ENCODE peak calls at places on chromosomes 4 and X, in seven cellular contexts. T is IMR-90, I is H9, E is mesendoderm, N is H1, O is trophoblast cell, Q is mesenchymal stem cell. L is an unnamed sample.

GRCh38 chr4:1685604-1686150 is 1.6 kb upstream of the FAM53A start:
- DNase-seq in T (no peak), I (no peak), E (no peak), N (no peak), O (no peak), Q (no peak), L (no peak)

GRCh38 chrX:27910412-27910811 is 70.8 kb downstream of the DCAF8L1 start:
- DNase-seq in T (no peak), I (no peak), E (no peak), N (no peak), O (no peak), Q (no peak), L (no peak)

GRCh38 chr4:187268940-187269339 is 545.3 kb upstream of the FAT1 start:
- DNase-seq in T (peak; percentile 85), I (no peak), E (no peak), N (no peak), O (no peak), Q (peak; percentile 96), L (no peak)

GRCh38 chr4:102663073-102663472 is 97.7 kb downstream of the MANBA start:
- DNase-seq in T (peak; percentile 80), I (no peak), E (no peak), N (no peak), O (no peak), Q (peak; percentile 83), L (no peak)

GRCh38 chr4:40185830-40186664 is 10.8 kb upstream of the RHOH start:
- DNase-seq in T (peak; percentile 22), I (no peak), E (no peak), N (no peak), O (no peak), Q (no peak), L (no peak)

GRCh38 chrX:130084651-130085237 is 25.6 kb downstream of the ELF4 start:
- DNase-seq in T (no peak), I (no peak), E (no peak), N (no peak), O (no peak), Q (no peak), L (no peak)

GRCh38 chr4:76459291-76459723 is 24.3 kb downstream of the SHROOM3 start:
- DNase-seq in T (peak; percentile 22), I (peak; percentile 80), E (peak; percentile 99), N (peak; percentile 88), O (peak; percentile 73), Q (peak; percentile 71), L (peak; percentile 97)

GRCh38 chr4:143403551-143403816 is 66.8 kb downstream of the GAB1 start:
- DNase-seq in T (no peak), I (no peak), E (no peak), N (no peak), O (no peak), Q (no peak), L (no peak)

GRCh38 chr4:81030617-81031388 is at the start of gene BMP3:
- DNase-seq in T (peak; percentile 18), I (peak; percentile 38), E (peak; percentile 31), N (no peak), O (no peak), Q (peak; percentile 14), L (peak; percentile 43)

GRCh38 chrX:38804481-38805293 is 3.4 kb downstream of the MID1IP1 start:
- DNase-seq in T (no peak), I (no peak), E (peak; percentile 44), N (no peak), O (peak; percentile 36), Q (peak; percentile 34), L (peak; percentile 15)

GRCh38 chrX:68358679-68359078 is 74.6 kb downstream of the OPHN1 start:
- DNase-seq in T (no peak), I (no peak), E (no peak), N (no peak), O (no peak), Q (no peak), L (no peak)

GRCh38 chrX:99752776-99753175 is 657.3 kb downstream of the PCDH19 start:
- DNase-seq in T (no peak), I (no peak), E (peak; percentile 9), N (no peak), O (no peak), Q (no peak), L (no peak)
- H2BK5ac ChIP-seq in T (no peak overlapping the region), I (no peak overlapping the region), E (no peak overlapping the region), N (no peak overlapping the region), O (no peak overlapping the region), Q (no peak overlapping the region), L (no peak overlapping the region)

GRCh38 chr4:185794637-185795036 is 17.4 kb downstream of the SORBS2 start:
- DNase-seq in T (no peak), I (no peak), E (no peak), N (no peak), O (no peak), Q (no peak), L (no peak)
- H2BK5ac ChIP-seq in T (no peak overlapping the region), I (no peak overlapping the region), E (no peak overlapping the region), N (no peak overlapping the region), O (no peak overlapping the region), Q (no peak overlapping the region), L (no peak overlapping the region)

GRCh38 chr4:98659741-98660507 is 1.5 kb upstream of the TSPAN5 start:
- DNase-seq in T (peak; percentile 58), I (no peak), E (no peak), N (no peak), O (no peak), Q (peak; percentile 82), L (no peak)

GRCh38 chr4:98661356-98662054 is 3.1 kb upstream of the TSPAN5 start:
- DNase-seq in T (peak; percentile 58), I (no peak), E (peak; percentile 44), N (no peak), O (no peak), Q (peak; percentile 14), L (peak; percentile 33)

GRCh38 chr4:98658287-98659105 is at the start of gene TSPAN5:
- DNase-seq in T (peak; percentile 67), I (peak; percentile 84), E (peak; percentile 84), N (no peak), O (peak; percentile 57), Q (peak; percentile 81), L (peak; percentile 85)

GRCh38 chr4:98657531-98658286 is 702 bp downstream of the TSPAN5 start:
- DNase-seq in T (peak; percentile 69), I (peak; percentile 68), E (peak; percentile 54), N (no peak), O (no peak), Q (peak; percentile 81), L (peak; percentile 37)

DNA sequence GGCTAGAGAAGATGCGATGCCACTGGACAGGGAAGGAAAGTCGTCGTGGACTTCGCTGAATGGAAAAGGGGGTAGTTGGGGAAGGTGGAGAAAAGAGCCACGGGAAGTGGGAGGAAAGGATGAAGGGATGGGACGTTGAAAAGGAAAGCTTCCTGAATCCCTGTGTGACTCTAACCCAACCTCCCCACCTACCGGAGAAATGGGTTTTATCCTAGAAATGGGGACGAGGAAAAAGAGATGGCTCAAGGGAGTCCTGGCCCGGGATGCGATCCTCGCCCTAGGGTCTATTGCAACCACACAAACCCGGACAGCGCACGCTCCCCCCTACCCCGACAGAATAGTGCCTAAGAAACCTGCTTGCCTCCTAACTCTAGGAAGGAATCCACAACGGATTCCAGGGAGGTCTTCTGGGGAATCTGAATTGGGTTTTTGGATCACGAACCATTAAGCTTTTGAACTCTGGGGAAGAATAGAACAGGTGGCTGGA is 738 bp upstream of the TSPAN5 start:
- DNase-seq in T (peak; percentile 57), I (peak; percentile 49), E (peak; percentile 76), N (no peak), O (no peak), Q (peak; percentile 66), L (no peak)
- H2BK5ac ChIP-seq in T (peak overlapping the region; percentile 81), I (no peak overlapping the region), E (no peak overlapping the region), N (peak overlapping the region; percentile 20), O (no peak overlapping the region), Q (no peak overlapping the region), L (no peak overlapping the region)

GRCh38 chr4:99927566-99927965 is 18.9 kb downstream of the DNAJB14 start:
- DNase-seq in T (no peak), I (no peak), E (no peak), N (no peak), O (no peak), Q (no peak), L (no peak)
- H2BK5ac ChIP-seq in T (no peak overlapping the region), I (no peak overlapping the region), E (no peak overlapping the region), N (no peak overlapping the region), O (no peak overlapping the region), Q (no peak overlapping the region), L (no peak overlapping the region)

GRCh38 chrX:42772874-42773273 is 5.1 kb downstream of the PPP1R2C start:
- DNase-seq in T (no peak), I (no peak), E (no peak), N (no peak), O (no peak), Q (no peak), L (no peak)
- H2BK5ac ChIP-seq in T (no peak overlapping the region), I (no peak overlapping the region), E (no peak overlapping the region), N (no peak overlapping the region), O (no peak overlapping the region), Q (no peak overlapping the region), L (no peak overlapping the region)

GRCh38 chrX:50594788-50595187 is 124.2 kb upstream of the DGKK start:
- DNase-seq in T (no peak), I (peak; percentile 76), E (peak; percentile 90), N (peak; percentile 57), O (no peak), Q (no peak), L (no peak)
- H2BK5ac ChIP-seq in T (no peak overlapping the region), I (peak overlapping the region; percentile 54), E (peak overlapping the region; percentile 89), N (peak overlapping the region; percentile 96), O (no peak overlapping the region), Q (no peak overlapping the region), L (no peak overlapping the region)

GRCh38 chr4:38237139-38237538 is 276.9 kb downstream of the PTTG2 start:
- DNase-seq in T (peak; percentile 55), I (no peak), E (no peak), N (no peak), O (no peak), Q (peak; percentile 5), L (no peak)
- H2BK5ac ChIP-seq in T (no peak overlapping the region), I (no peak overlapping the region), E (no peak overlapping the region), N (no peak overlapping the region), O (no peak overlapping the region), Q (no peak overlapping the region), L (no peak overlapping the region)

GRCh38 chr4:140906984-140907962 is 151.1 kb upstream of the TBC1D9 start:
- DNase-seq in T (no peak), I (no peak), E (no peak), N (no peak), O (no peak), Q (no peak), L (no peak)
- H2BK5ac ChIP-seq in T (no peak overlapping the region), I (no peak overlapping the region), E (no peak overlapping the region), N (no peak overlapping the region), O (no peak overlapping the region), Q (no peak overlapping the region), L (no peak overlapping the region)

GRCh38 chr4:122928930-122929329 is 6.5 kb upstream of the NUDT6 start:
- DNase-seq in T (no peak), I (no peak), E (no peak), N (no peak), O (no peak), Q (no peak), L (no peak)
- H2BK5ac ChIP-seq in T (no peak overlapping the region), I (no peak overlapping the region), E (no peak overlapping the region), N (no peak overlapping the region), O (no peak overlapping the region), Q (no peak overlapping the region), L (no peak overlapping the region)

GRCh38 chr4:108931926-108932325 is 169.1 kb upstream of the ETNPPL start:
- DNase-seq in T (no peak), I (no peak), E (no peak), N (no peak), O (no peak), Q (no peak), L (no peak)
- H2BK5ac ChIP-seq in T (no peak overlapping the region), I (no peak overlapping the region), E (no peak overlapping the region), N (no peak overlapping the region), O (no peak overlapping the region), Q (no peak overlapping the region), L (no peak overlapping the region)

L was measured in neuronal stem cell.